ENCODE peak calls at places on chromosome 1, in nine cellular contexts. One of them, this sample, is unnamed.

GRCh38 chr1:209802117-209802779 is 3.7 kb downstream of the IRF6 start:
- DNase-seq in tibial artery: peak; percentile 50
- DNase-seq in IMR-90: no peak
- DNase-seq in OCI-LY7: no peak
- DNase-seq in pancreas: peak; percentile 37
- DNase-seq in PC-3: no peak
- DNase-seq in sigmoid colon: no peak
- DNase-seq in astrocyte: no peak
- DNase-seq in HepG2: no peak
- DNase-seq in this sample: no peak

GRCh38 chr1:1020000-1020404 is at the start of gene AGRN:
- DNase-seq in PC-3: no peak
- DNase-seq in OCI-LY7: no peak
- DNase-seq in HepG2: no peak
- DNase-seq in astrocyte: no peak
- DNase-seq in pancreas: no peak
- DNase-seq in IMR-90: no peak
- DNase-seq in tibial artery: no peak
- DNase-seq in sigmoid colon: no peak
- DNase-seq in this sample: no peak

GRCh38 chr1:180917306-180918065 is 4.8 kb downstream of the KIAA1614 start:
- DNase-seq in PC-3: no peak
- DNase-seq in pancreas: no peak
- DNase-seq in OCI-LY7: no peak
- DNase-seq in HepG2: no peak
- DNase-seq in sigmoid colon: no peak
- DNase-seq in IMR-90: peak; percentile 15
- DNase-seq in tibial artery: no peak
- DNase-seq in astrocyte: no peak
- DNase-seq in this sample: no peak

GRCh38 chr1:43253173-43253572 is 16.6 kb upstream of the TMEM125 start:
- DNase-seq in tibial artery: no peak
- DNase-seq in sigmoid colon: no peak
- DNase-seq in IMR-90: no peak
- DNase-seq in astrocyte: no peak
- DNase-seq in pancreas: no peak
- DNase-seq in HepG2: no peak
- DNase-seq in PC-3: no peak
- DNase-seq in OCI-LY7: no peak
- DNase-seq in this sample: no peak

GRCh38 chr1:60904079-60904852 is 178.1 kb upstream of the NFIA start:
- DNase-seq in pancreas: no peak
- DNase-seq in astrocyte: peak; percentile 14
- DNase-seq in OCI-LY7: no peak
- DNase-seq in HepG2: no peak
- DNase-seq in IMR-90: no peak
- DNase-seq in sigmoid colon: no peak
- DNase-seq in PC-3: peak; percentile 23
- DNase-seq in tibial artery: peak; percentile 69
- DNase-seq in this sample: no peak

GRCh38 chr1:215824245-215824644 is 257.1 kb downstream of the KCTD3 start:
- DNase-seq in IMR-90: peak; percentile 45
- DNase-seq in OCI-LY7: no peak
- DNase-seq in astrocyte: no peak
- DNase-seq in PC-3: peak; percentile 59
- DNase-seq in tibial artery: no peak
- DNase-seq in sigmoid colon: no peak
- DNase-seq in HepG2: no peak
- DNase-seq in pancreas: no peak
- DNase-seq in this sample: no peak

GRCh38 chr1:234920843-234921140 is 207.8 kb downstream of the TOMM20 start:
- DNase-seq in PC-3: no peak
- DNase-seq in pancreas: no peak
- DNase-seq in astrocyte: no peak
- DNase-seq in OCI-LY7: no peak
- DNase-seq in IMR-90: no peak
- DNase-seq in HepG2: no peak
- DNase-seq in tibial artery: no peak
- DNase-seq in sigmoid colon: peak; percentile 40
- DNase-seq in this sample: no peak

GRCh38 chr1:59674605-59675004 is 140.1 kb upstream of the HOOK1 start:
- DNase-seq in HepG2: peak; percentile 88
- DNase-seq in OCI-LY7: no peak
- DNase-seq in PC-3: no peak
- DNase-seq in pancreas: no peak
- DNase-seq in IMR-90: peak; percentile 24
- DNase-seq in sigmoid colon: peak; percentile 74
- DNase-seq in tibial artery: peak; percentile 75
- DNase-seq in astrocyte: no peak
- DNase-seq in this sample: no peak

GRCh38 chr1:183533617-183534174 is 56.6 kb downstream of the NCF2 start:
- DNase-seq in astrocyte: no peak
- DNase-seq in pancreas: no peak
- DNase-seq in sigmoid colon: no peak
- DNase-seq in tibial artery: no peak
- DNase-seq in PC-3: no peak
- DNase-seq in IMR-90: no peak
- DNase-seq in OCI-LY7: no peak
- DNase-seq in HepG2: no peak
- DNase-seq in this sample: no peak

DNA sequence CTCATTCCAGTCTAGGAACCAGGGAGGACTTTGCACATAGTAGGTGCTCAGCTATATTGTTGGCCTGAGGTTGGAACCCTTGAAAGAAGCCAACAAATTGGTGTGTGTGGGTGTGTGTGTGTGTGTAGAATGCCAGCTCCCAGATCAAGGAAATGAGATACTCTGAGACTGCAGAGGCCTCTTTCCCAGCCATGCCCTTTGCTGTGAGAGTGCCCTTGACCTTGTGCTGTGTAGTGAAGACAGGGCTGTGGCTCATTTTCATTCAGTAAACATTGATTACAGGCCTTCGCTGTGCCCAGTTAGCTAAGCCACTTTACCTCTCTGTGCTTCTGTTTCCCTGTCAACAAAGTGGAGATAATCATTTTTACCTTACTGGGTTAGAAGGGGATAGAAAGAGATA is 3.2 kb downstream of the CYP4B1 start:
- DNase-seq in PC-3: no peak
- DNase-seq in HepG2: no peak
- DNase-seq in astrocyte: no peak
- DNase-seq in IMR-90: no peak
- DNase-seq in OCI-LY7: no peak
- DNase-seq in sigmoid colon: no peak
- DNase-seq in tibial artery: no peak
- DNase-seq in pancreas: no peak
- DNase-seq in this sample: no peak
- H3K4me1 ChIP-seq in PC-3: no peaks in the 10 kb centered on the region
- H3K4me1 ChIP-seq in HepG2: no peaks in the 10 kb centered on the region
- H3K4me1 ChIP-seq in astrocyte: no peaks in the 10 kb centered on the region
- H3K4me1 ChIP-seq in IMR-90: no peaks in the 10 kb centered on the region
- H3K4me1 ChIP-seq in OCI-LY7: no peaks in the 10 kb centered on the region
- H3K4me1 ChIP-seq in sigmoid colon: no peaks in the 10 kb centered on the region
- H3K4me1 ChIP-seq in tibial artery: peaks cover 14% of the 10 kb centered on the region
- H3K4me1 ChIP-seq in pancreas: no peaks in the 10 kb centered on the region
- H3K4me1 ChIP-seq in this sample: peaks cover 19% of the 10 kb centered on the region

GRCh38 chr1:91864017-91864700 is 21.8 kb downstream of the TGFBR3 start:
- DNase-seq in OCI-LY7: no peak
- DNase-seq in pancreas: no peak
- DNase-seq in PC-3: peak; percentile 50
- DNase-seq in HepG2: no peak
- DNase-seq in astrocyte: peak; percentile 51
- DNase-seq in IMR-90: peak; percentile 66
- DNase-seq in sigmoid colon: no peak
- DNase-seq in tibial artery: no peak
- DNase-seq in this sample: no peak
- H3K4me3 ChIP-seq in OCI-LY7: no peak overlapping the region
- H3K4me3 ChIP-seq in pancreas: no peak overlapping the region
- H3K4me3 ChIP-seq in PC-3: peak overlapping the region; percentile 33
- H3K4me3 ChIP-seq in HepG2: no peak overlapping the region
- H3K4me3 ChIP-seq in astrocyte: no peak overlapping the region
- H3K4me3 ChIP-seq in IMR-90: no peak overlapping the region
- H3K4me3 ChIP-seq in sigmoid colon: no peak overlapping the region
- H3K4me3 ChIP-seq in tibial artery: no peak overlapping the region
- H3K4me3 ChIP-seq in this sample: no peak overlapping the region

DNA sequence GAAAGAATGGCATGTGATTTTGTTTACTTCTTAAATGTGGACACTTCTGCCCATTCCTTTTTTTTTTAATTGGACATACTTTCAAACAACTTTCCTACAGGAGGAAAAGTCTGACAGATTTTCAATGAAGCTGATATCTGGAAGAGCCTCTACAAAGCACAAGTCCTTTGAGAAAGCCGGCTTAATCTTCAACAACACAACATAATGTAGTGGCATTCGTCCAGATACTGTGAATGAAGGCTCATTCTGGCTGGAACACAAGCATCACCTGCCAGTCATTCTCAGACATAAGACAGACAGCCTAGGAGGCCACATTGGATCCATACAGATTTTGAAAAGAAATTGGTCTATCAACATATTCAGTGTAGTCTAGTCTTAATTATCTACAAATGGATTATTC is 4.9 kb downstream of the OTUD7B start:
- DNase-seq in OCI-LY7: no peak
- DNase-seq in pancreas: no peak
- DNase-seq in sigmoid colon: no peak
- DNase-seq in astrocyte: no peak
- DNase-seq in PC-3: no peak
- DNase-seq in HepG2: no peak
- DNase-seq in tibial artery: no peak
- DNase-seq in IMR-90: no peak
- DNase-seq in this sample: no peak
- H3K4me1 ChIP-seq in OCI-LY7: peaks cover 7% of the 10 kb centered on the region
- H3K4me1 ChIP-seq in pancreas: peaks cover 26% of the 10 kb centered on the region
- H3K4me1 ChIP-seq in sigmoid colon: peaks cover 45% of the 10 kb centered on the region
- H3K4me1 ChIP-seq in astrocyte: peaks cover 31% of the 10 kb centered on the region
- H3K4me1 ChIP-seq in PC-3: peaks cover 31% of the 10 kb centered on the region
- H3K4me1 ChIP-seq in HepG2: peaks cover 26% of the 10 kb centered on the region
- H3K4me1 ChIP-seq in tibial artery: peaks cover 75% of the 10 kb centered on the region
- H3K4me1 ChIP-seq in IMR-90: peaks cover 16% of the 10 kb centered on the region
- H3K4me1 ChIP-seq in this sample: peaks cover 50% of the 10 kb centered on the region

DNA sequence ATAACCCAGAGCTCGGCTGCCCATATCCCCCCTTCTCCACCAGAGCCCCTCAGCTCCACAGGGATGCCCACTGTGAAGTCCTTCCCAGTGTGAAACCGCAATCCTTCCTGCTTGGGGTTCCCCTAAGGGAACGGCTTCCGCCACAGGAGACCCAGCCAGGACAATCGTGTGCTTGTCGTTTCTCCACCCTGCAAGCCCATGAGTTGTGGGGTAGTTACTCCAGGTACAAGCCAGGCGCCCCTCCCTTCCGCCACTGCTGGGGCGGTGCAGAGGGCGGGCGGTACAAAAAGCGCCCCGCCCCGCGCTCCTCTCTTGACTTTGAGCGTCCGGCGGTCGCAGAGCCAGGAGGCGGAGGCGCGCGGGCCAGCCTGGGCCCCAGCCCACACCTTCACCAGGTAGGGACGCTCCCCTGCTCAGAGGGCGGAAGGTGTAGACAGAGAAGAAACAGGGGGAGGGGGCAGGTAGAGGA is at the start of gene TINAGL1:
- DNase-seq in IMR-90: no peak
- DNase-seq in sigmoid colon: peak; percentile 81
- DNase-seq in astrocyte: no peak
- DNase-seq in pancreas: peak; percentile 63
- DNase-seq in OCI-LY7: no peak
- DNase-seq in tibial artery: no peak
- DNase-seq in PC-3: peak; percentile 94
- DNase-seq in HepG2: peak; percentile 81
- DNase-seq in this sample: peak; percentile 63
- H3K4me3 ChIP-seq in IMR-90: no peak within 1 kb of the TSS
- H3K4me3 ChIP-seq in sigmoid colon: peak within 1 kb of the TSS; percentile 77
- H3K4me3 ChIP-seq in astrocyte: peak within 1 kb of the TSS; percentile 24
- H3K4me3 ChIP-seq in pancreas: peak within 1 kb of the TSS; percentile 46
- H3K4me3 ChIP-seq in OCI-LY7: no peak within 1 kb of the TSS
- H3K4me3 ChIP-seq in tibial artery: peak within 1 kb of the TSS; percentile 72
- H3K4me3 ChIP-seq in PC-3: peak within 1 kb of the TSS; percentile 71
- H3K4me3 ChIP-seq in HepG2: peak within 1 kb of the TSS; percentile 79
- H3K4me3 ChIP-seq in this sample: peak within 1 kb of the TSS; percentile 27

GRCh38 chr1:28178690-28179485 is 2.4 kb upstream of the PTAFR start:
- DNase-seq in OCI-LY7: no peak
- DNase-seq in astrocyte: no peak
- DNase-seq in IMR-90: no peak
- DNase-seq in PC-3: no peak
- DNase-seq in HepG2: no peak
- DNase-seq in tibial artery: no peak
- DNase-seq in sigmoid colon: no peak
- DNase-seq in pancreas: no peak
- DNase-seq in this sample: no peak
- H3K4me1 ChIP-seq in OCI-LY7: peaks cover 71% of the 10 kb centered on the region
- H3K4me1 ChIP-seq in astrocyte: no peaks in the 10 kb centered on the region
- H3K4me1 ChIP-seq in IMR-90: peaks cover 17% of the 10 kb centered on the region
- H3K4me1 ChIP-seq in PC-3: no peaks in the 10 kb centered on the region
- H3K4me1 ChIP-seq in HepG2: peaks cover 15% of the 10 kb centered on the region
- H3K4me1 ChIP-seq in tibial artery: no peaks in the 10 kb centered on the region
- H3K4me1 ChIP-seq in sigmoid colon: no peaks in the 10 kb centered on the region
- H3K4me1 ChIP-seq in pancreas: no peaks in the 10 kb centered on the region
- H3K4me1 ChIP-seq in this sample: peaks cover 26% of the 10 kb centered on the region

GRCh38 chr1:39102537-39103320 is 76.6 kb downstream of the NDUFS5 start:
- DNase-seq in PC-3: peak; percentile 75
- DNase-seq in astrocyte: peak; percentile 69
- DNase-seq in OCI-LY7: peak; percentile 80
- DNase-seq in HepG2: peak; percentile 53
- DNase-seq in pancreas: no peak
- DNase-seq in sigmoid colon: no peak
- DNase-seq in tibial artery: peak; percentile 43
- DNase-seq in IMR-90: peak; percentile 83
- DNase-seq in this sample: no peak
- H3K4me3 ChIP-seq in PC-3: peak overlapping the region; percentile 86
- H3K4me3 ChIP-seq in astrocyte: peak overlapping the region; percentile 24
- H3K4me3 ChIP-seq in OCI-LY7: peak overlapping the region; percentile 15
- H3K4me3 ChIP-seq in HepG2: no peak overlapping the region
- H3K4me3 ChIP-seq in pancreas: no peak overlapping the region
- H3K4me3 ChIP-seq in sigmoid colon: no peak overlapping the region
- H3K4me3 ChIP-seq in tibial artery: no peak overlapping the region
- H3K4me3 ChIP-seq in IMR-90: no peak overlapping the region
- H3K4me3 ChIP-seq in this sample: no peak overlapping the region

DNA sequence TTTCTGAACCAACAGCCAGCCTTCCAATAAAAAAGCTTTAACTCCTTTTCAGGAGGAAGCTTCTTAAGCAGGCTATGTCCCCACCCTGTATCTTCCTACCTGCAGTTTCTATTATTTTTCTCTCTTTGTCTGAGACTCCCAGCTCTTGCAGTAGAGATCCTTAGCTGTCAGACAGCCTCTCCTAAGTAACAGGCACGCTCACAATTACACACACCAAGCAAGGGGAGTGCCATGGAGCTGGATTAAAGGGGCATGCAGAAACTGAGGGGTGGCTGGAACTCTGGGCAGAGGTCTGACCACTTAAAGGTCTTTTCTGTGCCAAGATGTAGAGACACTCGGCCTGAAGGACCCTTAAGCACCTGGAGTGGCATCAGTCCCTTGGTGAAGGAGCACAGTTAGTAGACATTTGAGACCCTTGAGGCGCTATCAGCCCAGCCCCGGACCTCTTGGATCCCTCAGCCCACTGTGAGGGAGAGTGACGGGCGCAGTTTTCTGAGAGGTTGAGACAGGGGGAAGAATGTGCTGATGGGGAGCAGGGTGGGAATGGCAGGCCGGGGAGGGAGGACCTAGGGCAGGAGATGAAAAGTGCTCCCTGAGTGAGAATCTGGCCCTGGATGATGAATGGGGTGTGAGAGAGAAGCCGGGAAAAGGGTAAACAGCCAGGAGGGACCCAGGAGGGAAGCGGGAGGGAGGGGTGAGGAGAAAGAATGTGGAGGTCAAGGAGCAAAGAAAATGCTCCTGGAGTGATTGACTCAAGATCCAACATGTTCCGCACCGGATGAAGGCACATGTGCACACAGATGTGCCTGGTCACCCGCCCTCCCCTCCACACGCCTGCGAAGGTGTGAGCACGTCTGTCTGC is 13.3 kb downstream of the PLXNA2 start:
- DNase-seq in sigmoid colon: no peak
- DNase-seq in IMR-90: no peak
- DNase-seq in tibial artery: no peak
- DNase-seq in OCI-LY7: no peak
- DNase-seq in PC-3: no peak
- DNase-seq in astrocyte: no peak
- DNase-seq in HepG2: no peak
- DNase-seq in pancreas: no peak
- DNase-seq in this sample: peak; percentile 68
- H3K4me1 ChIP-seq in sigmoid colon: peaks cover 88% of the 10 kb centered on the region
- H3K4me1 ChIP-seq in IMR-90: peaks cover 33% of the 10 kb centered on the region
- H3K4me1 ChIP-seq in tibial artery: peaks cover 99% of the 10 kb centered on the region
- H3K4me1 ChIP-seq in OCI-LY7: peaks cover under 1% of the 10 kb centered on the region
- H3K4me1 ChIP-seq in PC-3: peaks cover 23% of the 10 kb centered on the region
- H3K4me1 ChIP-seq in astrocyte: peaks cover 32% of the 10 kb centered on the region
- H3K4me1 ChIP-seq in HepG2: peaks cover 27% of the 10 kb centered on the region
- H3K4me1 ChIP-seq in pancreas: peaks cover 57% of the 10 kb centered on the region
- H3K4me1 ChIP-seq in this sample: peaks cover 64% of the 10 kb centered on the region